ENCODE peak calls at places on chromosomes 5 and 9, in seven cellular contexts. K is dorsolateral prefrontal cortex; P is effector CD4-positive, alpha-beta T cell; I is CD8-positive, alpha-beta memory T cell; Z is brain microvascular endothelial cell; B is HTR-8/SVneo; E is fibroblast of lung. L is an unnamed sample.

GRCh38 chr5:6468104-6468503 is 19.4 kb downstream of the UBE2QL1 start:
- DNase-seq in E (no peak), P (no peak), Z (no peak), K (no peak), I (no peak), B (no peak), L (no peak)

GRCh38 chr9:86324308-86324707 is 29.9 kb downstream of the TUT7 start:
- DNase-seq in B (no peak), K (peak), P (no peak), Z (no peak), E (peak), I (no peak), L (no peak)

GRCh38 chr5:126544087-126544740 is 50.8 kb downstream of the ALDH7A1 start:
- DNase-seq in I (no peak), K (no peak), B (peak), E (no peak), P (no peak), Z (peak), L (peak)

GRCh38 chr5:57776035-57776434 is 293.4 kb upstream of the ACTBL2 start:
- DNase-seq in E (no peak), B (no peak), P (no peak), Z (no peak), K (no peak), I (no peak), L (no peak)

GRCh38 chr5:1763960-1764605 is 35.6 kb downstream of the MRPL36 start:
- DNase-seq in K (peak), B (no peak), I (peak), E (no peak), P (no peak), Z (no peak), L (no peak)

GRCh38 chr5:1436681-1437080 is 8.6 kb downstream of the SLC6A3 start:
- DNase-seq in E (no peak), I (no peak), P (no peak), B (no peak), K (no peak), Z (no peak), L (no peak)

GRCh38 chr5:154642499-154643245 is 112.5 kb upstream of the LARP1 start:
- DNase-seq in I (no peak), E (no peak), Z (peak), K (no peak), B (no peak), P (no peak), L (peak)

GRCh38 chr9:113299800-113300292 is 3.3 kb downstream of the RNF183 start:
- DNase-seq in K (no peak), E (no peak), I (no peak), P (no peak), Z (no peak), B (no peak), L (no peak)

GRCh38 chr5:33969572-33970452 is 14.7 kb downstream of the SLC45A2 start:
- DNase-seq in E (peak), P (no peak), I (no peak), Z (peak), K (no peak), B (peak), L (peak)

GRCh38 chr5:125126050-125126449 is 379.6 kb upstream of the ZNF608 start:
- DNase-seq in B (no peak), I (no peak), P (no peak), Z (no peak), K (no peak), E (no peak), L (no peak)

GRCh38 chr5:166507810-166508419 is 1783.5 kb upstream of the WWC1 start:
- DNase-seq in P (no peak), Z (no peak), I (no peak), E (no peak), B (no peak), K (no peak), L (peak)

L was measured in trophoblast cell.